ENCODE peak calls at places on chromosomes 3 and 15, in five cellular contexts. One of them, this sample, is unnamed.

GRCh38 chr3:49035278-49035677 is 6.1 kb upstream of the IMPDH2 start:
- DNase-seq in endodermal cell: no peak
- DNase-seq in fibroblast of mammary gland: no peak
- DNase-seq in foreskin keratinocyte: no peak
- DNase-seq in colonic mucosa: no peak
- DNase-seq in this sample: no peak

GRCh38 chr3:13009946-13010315 is 63.3 kb downstream of the IQSEC1 start:
- DNase-seq in endodermal cell: no peak
- DNase-seq in colonic mucosa: no peak
- DNase-seq in foreskin keratinocyte: no peak
- DNase-seq in fibroblast of mammary gland: no peak
- DNase-seq in this sample: no peak

GRCh38 chr3:161555367-161555766 is 58.8 kb downstream of the OTOL1 start:
- DNase-seq in foreskin keratinocyte: no peak
- DNase-seq in colonic mucosa: no peak
- DNase-seq in fibroblast of mammary gland: no peak
- DNase-seq in endodermal cell: no peak
- DNase-seq in this sample: no peak

GRCh38 chr15:65682404-65682911 is 60.7 kb downstream of the SLC24A1 start:
- DNase-seq in colonic mucosa: no peak
- DNase-seq in endodermal cell: no peak
- DNase-seq in foreskin keratinocyte: no peak
- DNase-seq in fibroblast of mammary gland: no peak
- DNase-seq in this sample: no peak

GRCh38 chr3:194396897-194397756 is 1.9 kb downstream of the GP5 start:
- DNase-seq in endodermal cell: peak; percentile 82
- DNase-seq in foreskin keratinocyte: peak; percentile 32
- DNase-seq in fibroblast of mammary gland: no peak
- DNase-seq in colonic mucosa: no peak
- DNase-seq in this sample: no peak

GRCh38 chr3:34683851-34684250 is 885.4 kb downstream of the PDCD6IP start:
- DNase-seq in foreskin keratinocyte: no peak
- DNase-seq in colonic mucosa: peak; percentile 57
- DNase-seq in fibroblast of mammary gland: peak; percentile 40
- DNase-seq in endodermal cell: peak; percentile 92
- DNase-seq in this sample: peak; percentile 75

GRCh38 chr3:48684480-48685143 is 1.1 kb downstream of the NCKIPSD start:
- DNase-seq in foreskin keratinocyte: no peak
- DNase-seq in fibroblast of mammary gland: peak; percentile 39
- DNase-seq in colonic mucosa: no peak
- DNase-seq in endodermal cell: no peak
- DNase-seq in this sample: no peak

GRCh38 chr3:116432795-116433194 is 12.5 kb downstream of the LSAMP start:
- DNase-seq in foreskin keratinocyte: no peak
- DNase-seq in fibroblast of mammary gland: no peak
- DNase-seq in endodermal cell: no peak
- DNase-seq in colonic mucosa: no peak
- DNase-seq in this sample: no peak

GRCh38 chr15:77533530-77533929 is 99.2 kb downstream of the LINGO1 start:
- DNase-seq in fibroblast of mammary gland: no peak
- DNase-seq in colonic mucosa: no peak
- DNase-seq in foreskin keratinocyte: no peak
- DNase-seq in endodermal cell: peak; percentile 70
- DNase-seq in this sample: no peak

GRCh38 chr15:57947781-57948180 is 117.7 kb downstream of the ALDH1A2 start:
- DNase-seq in colonic mucosa: no peak
- DNase-seq in endodermal cell: peak; percentile 67
- DNase-seq in fibroblast of mammary gland: peak; percentile 2
- DNase-seq in foreskin keratinocyte: no peak
- DNase-seq in this sample: no peak

GRCh38 chr15:72554471-72555425 is 80.6 kb downstream of the ARIH1 start:
- DNase-seq in fibroblast of mammary gland: peak; percentile 80
- DNase-seq in foreskin keratinocyte: peak; percentile 79
- DNase-seq in endodermal cell: no peak
- DNase-seq in colonic mucosa: no peak
- DNase-seq in this sample: no peak

GRCh38 chr3:133268772-133269171 is 131.1 kb upstream of the BFSP2 start:
- DNase-seq in foreskin keratinocyte: no peak
- DNase-seq in fibroblast of mammary gland: no peak
- DNase-seq in endodermal cell: no peak
- DNase-seq in colonic mucosa: no peak
- DNase-seq in this sample: no peak

GRCh38 chr3:9185046-9185445 is 64.4 kb downstream of the SRGAP3 start:
- DNase-seq in foreskin keratinocyte: no peak
- DNase-seq in fibroblast of mammary gland: no peak
- DNase-seq in colonic mucosa: no peak
- DNase-seq in endodermal cell: no peak
- DNase-seq in this sample: no peak

GRCh38 chr3:16474920-16475319 is 38.6 kb downstream of the RFTN1 start:
- DNase-seq in endodermal cell: no peak
- DNase-seq in colonic mucosa: no peak
- DNase-seq in foreskin keratinocyte: no peak
- DNase-seq in fibroblast of mammary gland: peak; percentile 51
- DNase-seq in this sample: no peak

GRCh38 chr3:72114773-72115172 is 329.8 kb upstream of the PROK2 start:
- DNase-seq in colonic mucosa: no peak
- DNase-seq in fibroblast of mammary gland: no peak
- DNase-seq in foreskin keratinocyte: no peak
- DNase-seq in endodermal cell: no peak
- DNase-seq in this sample: no peak

GRCh38 chr15:26158176-26158575 is 295.0 kb upstream of the ATP10A start:
- DNase-seq in fibroblast of mammary gland: no peak
- DNase-seq in endodermal cell: no peak
- DNase-seq in colonic mucosa: no peak
- DNase-seq in foreskin keratinocyte: no peak
- DNase-seq in this sample: no peak

GRCh38 chr15:57549935-57550334 is 41.8 kb upstream of the MYZAP start:
- DNase-seq in colonic mucosa: no peak
- DNase-seq in endodermal cell: peak; percentile 32
- DNase-seq in foreskin keratinocyte: no peak
- DNase-seq in fibroblast of mammary gland: no peak
- DNase-seq in this sample: no peak

GRCh38 chr15:66138882-66139281 is 114.7 kb downstream of the MEGF11 start:
- DNase-seq in foreskin keratinocyte: no peak
- DNase-seq in colonic mucosa: no peak
- DNase-seq in endodermal cell: no peak
- DNase-seq in fibroblast of mammary gland: no peak
- DNase-seq in this sample: no peak

GRCh38 chr3:79146024-79146423 is 621.8 kb downstream of the ROBO1 start:
- DNase-seq in colonic mucosa: no peak
- DNase-seq in fibroblast of mammary gland: no peak
- DNase-seq in foreskin keratinocyte: no peak
- DNase-seq in endodermal cell: no peak
- DNase-seq in this sample: no peak

GRCh38 chr3:105367063-105367405 is 325 bp downstream of the ALCAM start:
- DNase-seq in fibroblast of mammary gland: no peak
- DNase-seq in colonic mucosa: peak; percentile 40
- DNase-seq in endodermal cell: no peak
- DNase-seq in foreskin keratinocyte: no peak
- DNase-seq in this sample: peak; percentile 39

GRCh38 chr3:172328282-172328681 is 120.0 kb downstream of the GHSR start:
- DNase-seq in endodermal cell: no peak
- DNase-seq in foreskin keratinocyte: no peak
- DNase-seq in colonic mucosa: no peak
- DNase-seq in fibroblast of mammary gland: no peak
- DNase-seq in this sample: no peak

GRCh38 chr3:172332256-172333041 is 115.8 kb downstream of the GHSR start:
- DNase-seq in fibroblast of mammary gland: peak; percentile 66
- DNase-seq in endodermal cell: peak; percentile 87
- DNase-seq in colonic mucosa: peak; percentile 75
- DNase-seq in foreskin keratinocyte: peak; percentile 37
- DNase-seq in this sample: peak; percentile 71

GRCh38 chr3:172326993-172327392 is 121.3 kb downstream of the GHSR start:
- DNase-seq in endodermal cell: no peak
- DNase-seq in foreskin keratinocyte: no peak
- DNase-seq in colonic mucosa: no peak
- DNase-seq in fibroblast of mammary gland: no peak
- DNase-seq in this sample: no peak

GRCh38 chr3:172330413-172330812 is 117.8 kb downstream of the GHSR start:
- DNase-seq in foreskin keratinocyte: no peak
- DNase-seq in fibroblast of mammary gland: no peak
- DNase-seq in colonic mucosa: no peak
- DNase-seq in endodermal cell: no peak
- DNase-seq in this sample: no peak

DNA sequence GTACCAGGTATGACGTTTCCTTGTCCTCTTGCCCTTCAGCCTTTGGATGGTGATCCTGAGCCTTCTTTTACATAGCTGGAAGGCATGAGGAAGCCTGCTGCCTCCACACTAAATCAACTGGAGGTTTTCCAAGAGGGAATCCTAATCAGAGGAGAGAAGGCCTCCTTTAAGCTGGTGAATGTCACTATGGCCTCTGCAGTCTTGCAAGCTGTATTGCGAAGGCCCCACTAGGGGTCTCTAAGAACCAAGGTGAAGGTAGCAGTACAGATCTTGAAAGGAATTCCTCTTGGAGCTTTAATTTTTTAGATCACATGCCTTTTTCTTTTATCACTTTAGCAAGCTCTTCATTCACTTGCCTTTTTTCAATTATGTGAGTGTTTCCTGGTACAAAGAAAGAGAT is 119.2 kb downstream of the GHSR start:
- DNase-seq in fibroblast of mammary gland: no peak
- DNase-seq in colonic mucosa: no peak
- DNase-seq in foreskin keratinocyte: no peak
- DNase-seq in endodermal cell: peak; percentile 69
- DNase-seq in this sample: no peak
- TF ChIP-seq CTCF in fibroblast of mammary gland: no peak
- TF ChIP-seq CTCF in colonic mucosa: no peak
- TF ChIP-seq CTCF in foreskin keratinocyte: no peak
- TF ChIP-seq CTCF in endodermal cell: peak; percentile 76
- TF ChIP-seq CTCF in this sample: peak; percentile 22

GRCh38 chr15:67146214-67146613 is 80.8 kb downstream of the SMAD3 start:
- DNase-seq in colonic mucosa: peak; percentile 82
- DNase-seq in fibroblast of mammary gland: peak; percentile 93
- DNase-seq in endodermal cell: no peak
- DNase-seq in foreskin keratinocyte: no peak
- DNase-seq in this sample: peak; percentile 23

GRCh38 chr15:67143646-67144045 is 78.2 kb downstream of the SMAD3 start:
- DNase-seq in colonic mucosa: no peak
- DNase-seq in foreskin keratinocyte: no peak
- DNase-seq in fibroblast of mammary gland: no peak
- DNase-seq in endodermal cell: peak; percentile 26
- DNase-seq in this sample: no peak

GRCh38 chr15:67145710-67146109 is 80.3 kb downstream of the SMAD3 start:
- DNase-seq in fibroblast of mammary gland: no peak
- DNase-seq in foreskin keratinocyte: no peak
- DNase-seq in endodermal cell: no peak
- DNase-seq in colonic mucosa: no peak
- DNase-seq in this sample: no peak

GRCh38 chr15:67144609-67145306 is 79.4 kb downstream of the SMAD3 start:
- DNase-seq in foreskin keratinocyte: no peak
- DNase-seq in endodermal cell: no peak
- DNase-seq in fibroblast of mammary gland: peak; percentile 89
- DNase-seq in colonic mucosa: no peak
- DNase-seq in this sample: no peak

DNA sequence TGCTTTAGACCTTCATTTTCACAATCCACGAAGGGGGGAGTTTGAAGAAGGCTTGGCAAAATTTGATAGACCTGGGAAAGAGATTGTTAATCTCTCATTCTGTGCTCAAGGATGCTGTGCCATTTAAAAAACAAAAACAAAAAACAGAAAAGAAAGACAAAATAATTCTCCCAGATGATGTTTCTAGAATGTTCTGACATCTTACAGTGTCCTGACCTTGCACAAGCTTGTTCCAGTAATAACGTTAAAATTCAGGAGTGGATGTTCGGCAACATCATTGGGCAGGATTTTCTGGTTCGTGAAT is 79.9 kb downstream of the SMAD3 start:
- DNase-seq in colonic mucosa: no peak
- DNase-seq in endodermal cell: no peak
- DNase-seq in fibroblast of mammary gland: no peak
- DNase-seq in foreskin keratinocyte: no peak
- DNase-seq in this sample: no peak
- TF ChIP-seq CTCF in colonic mucosa: no peak
- TF ChIP-seq CTCF in endodermal cell: no peak
- TF ChIP-seq CTCF in fibroblast of mammary gland: no peak
- TF ChIP-seq CTCF in foreskin keratinocyte: no peak
- TF ChIP-seq CTCF in this sample: no peak

GRCh38 chr3:126928921-126929485 is 53.9 kb upstream of the PLXNA1 start:
- DNase-seq in foreskin keratinocyte: no peak
- DNase-seq in endodermal cell: no peak
- DNase-seq in fibroblast of mammary gland: no peak
- DNase-seq in colonic mucosa: no peak
- DNase-seq in this sample: no peak

GRCh38 chr3:126927405-126927750 is 55.5 kb upstream of the PLXNA1 start:
- DNase-seq in colonic mucosa: no peak
- DNase-seq in fibroblast of mammary gland: peak; percentile 43
- DNase-seq in foreskin keratinocyte: no peak
- DNase-seq in endodermal cell: no peak
- DNase-seq in this sample: no peak

GRCh38 chr3:126925411-126926171 is 57.3 kb upstream of the PLXNA1 start:
- DNase-seq in colonic mucosa: no peak
- DNase-seq in foreskin keratinocyte: no peak
- DNase-seq in endodermal cell: no peak
- DNase-seq in fibroblast of mammary gland: no peak
- DNase-seq in this sample: no peak

GRCh38 chr3:126927846-126928245 is 55.1 kb upstream of the PLXNA1 start:
- DNase-seq in endodermal cell: no peak
- DNase-seq in colonic mucosa: no peak
- DNase-seq in fibroblast of mammary gland: no peak
- DNase-seq in foreskin keratinocyte: no peak
- DNase-seq in this sample: no peak

GRCh38 chr3:126926684-126927404 is 56.1 kb upstream of the PLXNA1 start:
- DNase-seq in endodermal cell: no peak
- DNase-seq in foreskin keratinocyte: peak; percentile 55
- DNase-seq in colonic mucosa: no peak
- DNase-seq in fibroblast of mammary gland: peak; percentile 95
- DNase-seq in this sample: no peak
- TF ChIP-seq CTCF in endodermal cell: no peak
- TF ChIP-seq CTCF in foreskin keratinocyte: peak; percentile 54
- TF ChIP-seq CTCF in colonic mucosa: no peak
- TF ChIP-seq CTCF in fibroblast of mammary gland: peak; percentile 64
- TF ChIP-seq CTCF in this sample: no peak

GRCh38 chr3:188926741-188927650 is 244.8 kb upstream of the TPRG1 start:
- DNase-seq in foreskin keratinocyte: no peak
- DNase-seq in colonic mucosa: no peak
- DNase-seq in fibroblast of mammary gland: no peak
- DNase-seq in endodermal cell: no peak
- DNase-seq in this sample: peak; percentile 20

GRCh38 chr3:188927971-188928370 is 243.8 kb upstream of the TPRG1 start:
- DNase-seq in endodermal cell: no peak
- DNase-seq in fibroblast of mammary gland: no peak
- DNase-seq in colonic mucosa: no peak
- DNase-seq in foreskin keratinocyte: no peak
- DNase-seq in this sample: no peak

GRCh38 chr3:188926141-188926540 is 245.6 kb upstream of the TPRG1 start:
- DNase-seq in colonic mucosa: no peak
- DNase-seq in fibroblast of mammary gland: peak; percentile 42
- DNase-seq in foreskin keratinocyte: no peak
- DNase-seq in endodermal cell: no peak
- DNase-seq in this sample: no peak

GRCh38 chr3:188931531-188931930 is 240.2 kb upstream of the TPRG1 start:
- DNase-seq in foreskin keratinocyte: no peak
- DNase-seq in fibroblast of mammary gland: no peak
- DNase-seq in colonic mucosa: no peak
- DNase-seq in endodermal cell: no peak
- DNase-seq in this sample: no peak

GRCh38 chr3:188929138-188929537 is 242.6 kb upstream of the TPRG1 start:
- DNase-seq in endodermal cell: peak; percentile 65
- DNase-seq in fibroblast of mammary gland: no peak
- DNase-seq in colonic mucosa: peak; percentile 31
- DNase-seq in foreskin keratinocyte: peak; percentile 41
- DNase-seq in this sample: no peak
- TF ChIP-seq CTCF in endodermal cell: peak; percentile 58
- TF ChIP-seq CTCF in fibroblast of mammary gland: peak; percentile 20
- TF ChIP-seq CTCF in colonic mucosa: no peak
- TF ChIP-seq CTCF in foreskin keratinocyte: peak; percentile 66
- TF ChIP-seq CTCF in this sample: no peak